ENCODE peak calls at places on chromosomes 4 and X, in six cellular contexts. B is T follicular helper cell; M is Calu3; H is activated CD8-positive, alpha-beta memory T cell treated with anti-CD3 and anti-CD28 coated beads, Interleukin-2, amount 10 ng/mL, durations not matched to agents 7 days and 5 days; N is non-pigmented ciliary epithelial cell; F is GM06990. L is an unnamed sample.
A peak's percentile ranks its signal among the peaks of the same experiment; 100 is the strongest.

GRCh38 chr4:135838889-135839288 is 1637.3 kb upstream of the PABPC4L start:
- DNase-seq in B (no peak), M (no peak), H (no peak), N (peak; percentile 67), F (no peak), L (no peak)

GRCh38 chrX:129495941-129496340 is 27.3 kb downstream of the SMARCA1 start:
- DNase-seq in B (no peak), M (no peak), H (no peak), N (no peak), F (no peak), L (no peak)

GRCh38 chrX:133880032-133880443 is 105.4 kb downstream of the GPC3 start:
- DNase-seq in B (no peak), M (no peak), H (no peak), N (no peak), F (peak; percentile 11), L (no peak)

GRCh38 chr4:646460-646859 is 21.1 kb downstream of the PDE6B start:
- DNase-seq in B (no peak), M (no peak), H (no peak), N (no peak), F (no peak), L (no peak)

GRCh38 chrX:17242470-17242869 is 132.5 kb upstream of the NHS start:
- DNase-seq in B (peak; percentile 1), M (peak; percentile 62), H (no peak), N (no peak), F (peak; percentile 1), L (no peak)

GRCh38 chr4:71524746-71525145 is 185.9 kb downstream of the SLC4A4 start:
- DNase-seq in B (no peak), M (no peak), H (no peak), N (no peak), F (no peak), L (no peak)

GRCh38 chrX:50971390-50971789 is 60.9 kb downstream of the BMP15 start:
- DNase-seq in B (no peak), M (peak; percentile 21), H (no peak), N (no peak), F (no peak), L (no peak)

GRCh38 chrX:17415242-17415815 is 40.3 kb downstream of the NHS start:
- DNase-seq in B (no peak), M (no peak), H (no peak), N (no peak), F (no peak), L (no peak)

GRCh38 chrX:7076245-7076661 is 71.3 kb upstream of the STS start:
- DNase-seq in B (no peak), M (no peak), H (no peak), N (no peak), F (no peak), L (no peak)

GRCh38 chr4:168999836-169000235 is 10.2 kb downstream of the CBR4 start:
- DNase-seq in B (no peak), M (no peak), H (no peak), N (no peak), F (no peak), L (no peak)

GRCh38 chrX:50459615-50460014 is 11.0 kb downstream of the DGKK start:
- DNase-seq in B (no peak), M (no peak), H (no peak), N (no peak), F (no peak), L (no peak)

GRCh38 chrX:131827935-131828334 is 195.2 kb upstream of the STK26 start:
- DNase-seq in B (no peak), M (peak; percentile 44), H (peak; percentile 49), N (no peak), F (peak; percentile 33), L (no peak)

GRCh38 chr4:89338206-89338605 is 30.6 kb upstream of the GPRIN3 start:
- DNase-seq in B (no peak), M (no peak), H (no peak), N (no peak), F (no peak), L (no peak)

GRCh38 chr4:146545102-146545501 is 23.4 kb upstream of the SLC10A7 start:
- DNase-seq in B (no peak), M (peak; percentile 17), H (no peak), N (no peak), F (no peak), L (no peak)

GRCh38 chrX:67787196-67787595 is 243.4 kb downstream of the AR start:
- DNase-seq in B (no peak), M (no peak), H (no peak), N (no peak), F (no peak), L (no peak)

GRCh38 chrX:150581093-150581775 is 12.8 kb downstream of the MTM1 start:
- DNase-seq in B (no peak), M (no peak), H (no peak), N (peak; percentile 44), F (no peak), L (no peak)

GRCh38 chr4:54683616-54684346 is 26.0 kb downstream of the KIT start:
- DNase-seq in B (peak; percentile 25), M (peak; percentile 51), H (peak; percentile 50), N (no peak), F (peak; percentile 12), L (no peak)

L was measured in coronary artery.